ENCODE peak calls at places on chromosomes 5 and 9, in five cellular contexts. P is stimulated activated CD8-positive, alpha-beta memory T cell treated with anti-CD3 and anti-CD28 coated beads, Interleukin-4, amount 100 ng/mL, for 48 hours; L is fibroblast of villous mesenchyme; S is naive thymus-derived CD8-positive, alpha-beta T cell; E is GM04504. N is an unnamed sample.

GRCh38 chr5:132905938-132906337 is 32.5 kb downstream of the LEAP2 start:
- DNase-seq in P (no peak), L (peak), S (no peak), E (peak), N (peak)

GRCh38 chr9:18496586-18496985 is 22.6 kb downstream of the ADAMTSL1 start:
- DNase-seq in P (no peak), L (no peak), S (no peak), E (no peak), N (no peak)

GRCh38 chr5:56564451-56565223 is 250.7 kb upstream of the MAP3K1 start:
- DNase-seq in P (no peak), L (peak), S (no peak), E (no peak), N (peak)

GRCh38 chr9:127931092-127931881 is 710 bp upstream of the PIP5KL1 start:
- DNase-seq in P (no peak), L (peak), S (no peak), E (no peak), N (peak)

GRCh38 chr5:176943816-176944215 is 44.7 kb upstream of the HK3 start:
- DNase-seq in P (no peak), L (no peak), S (no peak), E (no peak), N (no peak)

GRCh38 chr5:139668064-139668880 is 20.1 kb downstream of the CXXC5 start:
- DNase-seq in P (peak), L (peak), S (no peak), E (no peak), N (no peak)

GRCh38 chr9:93451762-93452709 is 551 bp downstream of the FAM120A start:
- DNase-seq in P (peak), L (peak), S (peak), E (no peak), N (peak)

GRCh38 chr9:104838958-104839357 is 75.0 kb downstream of the NIPSNAP3B start:
- DNase-seq in P (no peak), L (no peak), S (no peak), E (no peak), N (no peak)

GRCh38 chr5:66945389-66946349 is 250.9 kb downstream of the CD180 start:
- DNase-seq in P (peak), L (no peak), S (no peak), E (no peak), N (peak)

GRCh38 chr5:151825445-151825844 is 53.7 kb downstream of the G3BP1 start:
- DNase-seq in P (peak), L (peak), S (peak), E (no peak), N (peak)

GRCh38 chr5:128973244-128973643 is 8.0 kb downstream of the SLC27A6 start:
- DNase-seq in P (no peak), L (no peak), S (no peak), E (no peak), N (no peak)

GRCh38 chr9:124357591-124358361 is 57.5 kb downstream of the PSMB7 start:
- DNase-seq in P (no peak), L (no peak), S (no peak), E (no peak), N (peak)

GRCh38 chr5:54740141-54740540 is 222.6 kb downstream of the SNX18 start:
- DNase-seq in P (no peak), L (no peak), S (no peak), E (no peak), N (no peak)

GRCh38 chr9:77977210-77977611 is 54.4 kb downstream of the GNAQ start:
- DNase-seq in P (peak), L (peak), S (peak), E (no peak), N (peak)

GRCh38 chr5:108263338-108263737 is 118.6 kb downstream of the FBXL17 start:
- DNase-seq in P (no peak), L (no peak), S (no peak), E (no peak), N (no peak)

GRCh38 chr5:59418766-59419165 is 474.8 kb downstream of the PDE4D start:
- DNase-seq in P (no peak), L (no peak), S (no peak), E (no peak), N (no peak)

GRCh38 chr5:163104496-163104895 is 332.9 kb upstream of the CCNG1 start:
- DNase-seq in P (no peak), L (no peak), S (no peak), E (no peak), N (no peak)

GRCh38 chr5:137496919-137497318 is 2.2 kb downstream of the SPOCK1 start:
- DNase-seq in P (no peak), L (peak), S (no peak), E (no peak), N (no peak)

GRCh38 chr5:138905541-138905940 is 30.4 kb upstream of the LRRTM2 start:
- DNase-seq in P (no peak), L (peak), S (no peak), E (peak), N (peak)

GRCh38 chr9:90642570-90643539 is at the start of gene DIRAS2:
- DNase-seq in P (peak), L (peak), S (no peak), E (peak), N (peak)

GRCh38 chr5:139688712-139689413 is 40.7 kb downstream of the CXXC5 start:
- DNase-seq in P (no peak), L (peak), S (no peak), E (no peak), N (no peak)

GRCh38 chr5:144333336-144333920 is 162.8 kb downstream of the KCTD16 start:
- DNase-seq in P (no peak), L (no peak), S (no peak), E (no peak), N (peak)

GRCh38 chr9:34590376-34591090 is 1.0 kb upstream of the CNTFR start:
- DNase-seq in P (peak), L (no peak), S (no peak), E (no peak), N (no peak)

GRCh38 chr9:117725426-117725887 is 21.3 kb downstream of the TLR4 start:
- DNase-seq in P (no peak), L (peak), S (no peak), E (no peak), N (peak)

GRCh38 chr5:96049398-96050272 is 88.0 kb upstream of the ELL2 start:
- DNase-seq in P (no peak), L (peak), S (no peak), E (peak), N (peak)

GRCh38 chr9:29866556-29866955 is 2293.3 kb upstream of the C9orf72 start:
- DNase-seq in P (no peak), L (no peak), S (no peak), E (no peak), N (no peak)

N was measured in choroid plexus epithelial cell.